ENCODE peak calls at places on chromosomes 12 and 14, in four cellular contexts. R, P, V and X are unnamed samples.

GRCh38 chr12:71161575-71161974 is 3.8 kb upstream of the TSPAN8 start:
- DNase-seq in R (no peak), P (no peak), V (no peak), X (no peak)

GRCh38 chr14:48251290-48251689 is 575.9 kb upstream of the MDGA2 start:
- DNase-seq in P (no peak), V (no peak), R (no peak), X (no peak)

GRCh38 chr14:75088566-75089373 is 19.3 kb downstream of the ZC2HC1C start:
- DNase-seq in P (peak; percentile 62), V (peak; percentile 34), R (no peak), X (peak; percentile 59)

GRCh38 chr14:53872551-53873188 is 84.0 kb downstream of the BMP4 start:
- DNase-seq in R (no peak), P (no peak), V (no peak), X (no peak)

GRCh38 chr14:58645641-58646040 is 7.9 kb downstream of the DACT1 start:
- DNase-seq in P (no peak), V (no peak), R (no peak), X (no peak)

GRCh38 chr12:107598906-107599305 is 86.7 kb upstream of the PWP1 start:
- DNase-seq in V (no peak), P (no peak), R (no peak), X (no peak)

GRCh38 chr14:71588028-71588427 is 344.2 kb upstream of the RGS6 start:
- DNase-seq in P (no peak), R (no peak), V (no peak), X (no peak)

GRCh38 chr14:99982449-99983250 is 82.6 kb upstream of the EVL start:
- DNase-seq in V (peak; percentile 61), P (peak; percentile 39), R (peak; percentile 33), X (peak; percentile 66)

GRCh38 chr14:102317564-102318248 is 1.8 kb upstream of the ZNF839 start:
- DNase-seq in P (peak; percentile 71), R (no peak), V (no peak), X (no peak)

GRCh38 chr14:21343035-21343794 is 40.6 kb downstream of the SUPT16H start:
- DNase-seq in R (no peak), P (no peak), V (no peak), X (no peak)

GRCh38 chr12:9721394-9722092 is 11.4 kb downstream of the CLECL1 start:
- DNase-seq in P (peak; percentile 15), V (no peak), R (peak; percentile 77), X (no peak)

GRCh38 chr14:95233702-95234241 is 76.4 kb upstream of the DICER1 start:
- DNase-seq in P (no peak), R (peak; percentile 69), V (no peak), X (no peak)

GRCh38 chr12:42372154-42372791 is 46.3 kb downstream of the PPHLN1 start:
- DNase-seq in R (peak; percentile 49), P (peak; percentile 58), V (peak; percentile 36), X (peak; percentile 56)

GRCh38 chr14:38210587-38211257 is 3.0 kb downstream of the SSTR1 start:
- DNase-seq in R (no peak), V (no peak), P (no peak), X (no peak)

GRCh38 chr12:108633081-108633533 is 587 bp downstream of the SELPLG start:
- DNase-seq in V (no peak), R (no peak), P (no peak), X (no peak)

GRCh38 chr12:108633534-108634224 is at the start of gene SELPLG:
- DNase-seq in R (peak; percentile 99), P (no peak), V (peak; percentile 50), X (no peak)

GRCh38 chr12:108629156-108629555 is 4.5 kb downstream of the SELPLG start:
- DNase-seq in V (peak; percentile 39), R (no peak), P (no peak), X (no peak)

GRCh38 chr12:108629824-108630476 is 3.7 kb downstream of the SELPLG start:
- DNase-seq in V (peak; percentile 83), P (peak; percentile 21), R (no peak), X (peak; percentile 36)

GRCh38 chr12:108630481-108631207 is 3.0 kb downstream of the SELPLG start:
- DNase-seq in P (no peak), V (no peak), R (no peak), X (no peak)
- TF ChIP-seq FOXM1 in P (no peak), V (no peak), R (no peak), X (no peak)

DNA sequence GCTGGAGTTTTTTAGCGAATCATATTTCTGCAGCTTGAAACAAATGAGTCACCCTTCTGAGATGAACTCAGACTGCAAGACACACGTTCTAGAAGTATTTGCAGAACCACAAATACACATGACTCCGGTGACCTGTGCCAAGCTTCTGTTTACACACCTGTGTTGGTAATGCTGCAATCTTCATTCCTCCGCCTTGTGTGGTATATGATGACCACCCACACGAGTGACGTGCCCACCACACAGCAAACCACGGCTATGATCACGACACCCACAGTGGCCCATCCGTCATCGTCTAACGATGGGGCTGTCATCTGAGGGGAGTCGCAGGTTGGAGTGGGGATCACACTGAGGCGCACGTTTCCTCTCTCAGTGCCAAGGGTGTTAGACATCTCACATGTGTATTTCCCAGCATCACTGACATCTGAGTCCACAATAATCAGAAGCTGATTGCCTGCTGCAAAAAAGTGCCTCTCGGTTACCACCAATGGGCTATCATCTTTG is 43.0 kb downstream of the LRIG3 start:
- DNase-seq in P (peak; percentile 35), R (no peak), V (no peak), X (no peak)
- TF ChIP-seq SP1 in P (no peak), R (no peak), V (no peak), X (no peak)

GRCh38 chr14:63308723-63309317 is 9.9 kb downstream of the GPHB5 start:
- DNase-seq in P (peak; percentile 40), V (peak; percentile 10), R (no peak), X (peak; percentile 33)
- TF ChIP-seq FOXM1 in P (no peak), V (no peak), R (no peak), X (no peak)

DNA sequence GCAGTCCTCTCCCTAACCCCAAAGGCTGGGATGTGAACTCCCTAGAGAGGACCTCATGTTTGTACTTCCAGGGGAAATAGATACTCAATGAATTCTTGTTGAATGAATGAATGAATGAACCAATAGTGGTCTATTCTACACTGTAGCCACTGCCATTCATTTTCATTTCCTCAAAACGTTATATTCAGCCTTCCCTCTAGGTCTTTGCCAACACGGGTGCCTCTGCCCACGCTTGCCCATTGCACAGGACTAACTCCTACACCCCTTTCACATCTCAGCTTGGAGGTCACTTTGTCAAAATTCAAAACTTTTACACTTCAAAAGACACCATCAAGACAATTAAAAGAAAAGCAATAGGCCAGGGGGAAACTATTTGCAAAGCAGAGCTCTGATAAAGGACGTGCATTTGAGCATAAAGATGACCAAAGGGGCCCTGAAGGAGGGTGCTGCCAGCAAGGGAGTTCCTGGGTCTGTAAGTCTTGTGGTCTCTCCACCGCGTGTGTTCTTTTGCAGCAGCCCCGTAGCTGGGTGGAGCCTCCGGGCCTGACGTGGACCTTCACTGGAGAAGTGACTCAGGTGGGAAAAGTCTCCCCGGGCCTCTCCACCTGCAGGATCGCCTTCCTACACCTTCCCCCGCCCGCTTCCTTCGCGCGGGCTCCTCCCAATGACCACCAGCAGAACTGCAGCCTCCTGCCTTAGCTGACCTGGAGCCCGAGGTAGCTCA is 31.5 kb downstream of the TMEM63C start:
- DNase-seq in V (peak; percentile 42), R (no peak), P (peak; percentile 13), X (peak; percentile 79)
- TF ChIP-seq SP1 in V (no peak), R (no peak), P (no peak), X (no peak)